ENCODE peak calls at places on chromosomes 1 and 21, in five cellular contexts. R, H, C, W and Z are unnamed samples.

GRCh38 chr1:221439008-221439733 is 302.7 kb downstream of the DUSP10 start:
- DNase-seq in W (peak), C (peak), H (peak), R (peak), Z (peak)

GRCh38 chr1:155918660-155919059 is 7.5 kb upstream of the RIT1 start:
- DNase-seq in R (no peak), W (no peak), H (no peak), C (no peak), Z (no peak)

GRCh38 chr1:25848531-25848930 is 10.7 kb downstream of the AUNIP start:
- DNase-seq in C (peak), H (no peak), W (peak), R (peak), Z (no peak)

GRCh38 chr1:187985145-187985896 is 1156.6 kb downstream of the PLA2G4A start:
- DNase-seq in W (no peak), C (no peak), R (no peak), H (no peak), Z (peak)

GRCh38 chr21:44704636-44705001 is 6.8 kb downstream of the TSPEAR start:
- DNase-seq in H (no peak), W (no peak), C (no peak), R (no peak), Z (no peak)

GRCh38 chr1:212458817-212459216 is 26.1 kb downstream of the NENF start:
- DNase-seq in R (no peak), H (no peak), W (no peak), C (no peak), Z (no peak)

GRCh38 chr21:45976666-45977335 is 4.8 kb upstream of the COL6A1 start:
- DNase-seq in C (no peak), W (no peak), R (no peak), H (no peak), Z (no peak)

GRCh38 chr1:36669297-36669696 is 186.6 kb upstream of the CSF3R start:
- DNase-seq in W (no peak), R (no peak), H (no peak), C (no peak), Z (no peak)

GRCh38 chr1:38817958-38818705 is 41.4 kb downstream of the RRAGC start:
- DNase-seq in C (no peak), H (peak), R (peak), W (no peak), Z (no peak)

GRCh38 chr1:165871311-165872067 is 44.1 kb downstream of the UCK2 start:
- DNase-seq in W (peak), H (peak), C (no peak), R (no peak), Z (peak)

GRCh38 chr1:205523891-205524793 is 19.7 kb downstream of the CDK18 start:
- DNase-seq in R (peak), H (peak), C (peak), W (peak), Z (peak)

GRCh38 chr1:207388721-207389120 is 65.4 kb upstream of the CR2 start:
- DNase-seq in R (no peak), C (no peak), W (no peak), H (no peak), Z (no peak)

GRCh38 chr1:210951279-210951678 is 182.7 kb downstream of the KCNH1 start:
- DNase-seq in C (no peak), W (no peak), R (no peak), H (no peak), Z (no peak)

GRCh38 chr1:36142121-36142520 is 7.2 kb downstream of the TRAPPC3 start:
- DNase-seq in R (no peak), H (peak), C (no peak), W (no peak), Z (no peak)

GRCh38 chr1:49333946-49334345 is 557.3 kb upstream of the BEND5 start:
- DNase-seq in H (no peak), W (no peak), R (no peak), C (no peak), Z (no peak)

GRCh38 chr1:203805689-203806088 is 10.3 kb downstream of the ZBED6 start:
- DNase-seq in W (no peak), H (no peak), R (no peak), C (no peak), Z (no peak)

GRCh38 chr1:41041866-41042265 is 20.3 kb upstream of the SLFNL1 start:
- DNase-seq in W (peak), H (no peak), C (no peak), R (peak), Z (peak)

GRCh38 chr1:150619576-150620509 is 9.6 kb downstream of the ENSA start:
- DNase-seq in H (peak), C (peak), R (peak), W (peak), Z (peak)

GRCh38 chr1:147726161-147726560 is 34.2 kb downstream of the GJA5 start:
- DNase-seq in R (no peak), W (no peak), C (no peak), H (no peak), Z (no peak)

GRCh38 chr1:54922921-54923421 is 36.0 kb upstream of the DHCR24 start:
- DNase-seq in H (peak), R (peak), C (peak), W (no peak), Z (no peak)

GRCh38 chr1:43270421-43271095 is 775 bp downstream of the TMEM125 start:
- DNase-seq in R (no peak), C (no peak), H (peak), W (no peak), Z (peak)

GRCh38 chr1:152034324-152034653 is 2.5 kb downstream of the S100A11 start:
- DNase-seq in H (no peak), R (no peak), W (no peak), C (no peak), Z (no peak)

GRCh38 chr1:180691322-180691721 is 59.5 kb downstream of the XPR1 start:
- DNase-seq in C (peak), W (peak), H (peak), R (no peak), Z (peak)

GRCh38 chr1:184701821-184702220 is 52.8 kb downstream of the EDEM3 start:
- DNase-seq in H (peak), R (no peak), W (no peak), C (no peak), Z (peak)

GRCh38 chr1:26177182-26177684 is at the start of gene CNKSR1:
- DNase-seq in R (no peak), H (no peak), C (no peak), W (no peak), Z (no peak)

GRCh38 chr21:31893841-31894240 is 21.0 kb downstream of the HUNK start:
- DNase-seq in H (no peak), R (no peak), W (no peak), C (no peak), Z (no peak)

GRCh38 chr1:178969226-178969987 is 56.3 kb upstream of the FAM20B start:
- DNase-seq in W (no peak), H (no peak), C (no peak), R (no peak), Z (no peak)

GRCh38 chr1:24237750-24238149 is 50.7 kb upstream of the IFNLR1 start:
- DNase-seq in C (no peak), R (no peak), H (no peak), W (no peak), Z (no peak)

GRCh38 chr1:1270813-1271212 is 2.8 kb downstream of the UBE2J2 start:
- DNase-seq in R (peak), C (peak), W (peak), H (peak), Z (no peak)

GRCh38 chr1:205169248-205169647 is 42.3 kb downstream of the DSTYK start:
- DNase-seq in W (no peak), C (no peak), R (no peak), H (no peak), Z (no peak)

GRCh38 chr1:151342562-151342961 is 4.5 kb downstream of the RFX5 start:
- DNase-seq in H (no peak), W (no peak), R (no peak), C (no peak), Z (no peak)

GRCh38 chr1:185375583-185375982 is 58.5 kb upstream of the IVNS1ABP start:
- DNase-seq in R (peak), W (no peak), H (peak), C (no peak), Z (peak)

GRCh38 chr1:222996307-222996983 is 146.6 kb downstream of the TLR5 start:
- DNase-seq in W (no peak), C (no peak), R (no peak), H (peak), Z (no peak)

GRCh38 chr1:151327903-151328674 is 873 bp upstream of the PI4KB start:
- DNase-seq in W (no peak), R (peak), H (no peak), C (no peak), Z (no peak)

GRCh38 chr1:162740755-162741154 is 49.7 kb upstream of the HSD17B7 start:
- DNase-seq in R (no peak), H (peak), C (peak), W (peak), Z (no peak)

GRCh38 chr1:86105533-86105866 is 51.1 kb downstream of the COL24A1 start:
- DNase-seq in C (no peak), H (no peak), R (no peak), W (no peak), Z (no peak)

GRCh38 chr1:167876597-167877175 is 37.2 kb downstream of the ADCY10 start:
- DNase-seq in W (no peak), R (no peak), C (no peak), H (no peak), Z (no peak)

GRCh38 chr1:156905176-156905575 is 11.7 kb downstream of the PEAR1 start:
- DNase-seq in C (no peak), H (no peak), R (no peak), W (no peak), Z (no peak)

GRCh38 chr1:21937034-21937371 is at the start of gene HSPG2:
- DNase-seq in R (no peak), C (no peak), W (no peak), H (no peak), Z (no peak)
- H3K4me3 ChIP-seq in R (peak), C (peak), W (peak), H (peak), Z (peak)

DNA sequence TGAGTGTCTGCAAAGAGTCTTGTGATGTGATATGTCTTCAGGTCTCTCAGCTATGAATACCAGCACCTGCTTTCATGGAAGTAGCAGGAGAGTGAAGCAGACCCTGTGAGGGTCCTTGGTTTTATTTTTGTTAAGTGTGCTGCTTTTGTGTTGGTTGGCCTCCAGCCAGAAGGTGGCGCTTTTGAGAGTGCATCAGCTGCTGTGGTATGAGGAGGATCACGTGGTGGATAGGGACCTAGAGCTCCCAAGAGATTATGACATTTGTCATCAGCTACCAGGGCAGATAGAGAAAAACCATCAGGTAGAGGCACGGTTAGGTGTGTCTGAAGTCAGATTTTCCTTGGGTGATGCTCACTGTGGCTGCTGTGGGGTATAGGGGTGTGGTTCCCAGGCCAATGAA is 1232.1 kb downstream of the MRPL39 start:
- DNase-seq in R (no peak), W (no peak), C (no peak), H (no peak), Z (no peak)
- TF ChIP-seq CTCF in R (no peak), W (no peak), C (no peak), H (no peak), Z (no peak)

DNA sequence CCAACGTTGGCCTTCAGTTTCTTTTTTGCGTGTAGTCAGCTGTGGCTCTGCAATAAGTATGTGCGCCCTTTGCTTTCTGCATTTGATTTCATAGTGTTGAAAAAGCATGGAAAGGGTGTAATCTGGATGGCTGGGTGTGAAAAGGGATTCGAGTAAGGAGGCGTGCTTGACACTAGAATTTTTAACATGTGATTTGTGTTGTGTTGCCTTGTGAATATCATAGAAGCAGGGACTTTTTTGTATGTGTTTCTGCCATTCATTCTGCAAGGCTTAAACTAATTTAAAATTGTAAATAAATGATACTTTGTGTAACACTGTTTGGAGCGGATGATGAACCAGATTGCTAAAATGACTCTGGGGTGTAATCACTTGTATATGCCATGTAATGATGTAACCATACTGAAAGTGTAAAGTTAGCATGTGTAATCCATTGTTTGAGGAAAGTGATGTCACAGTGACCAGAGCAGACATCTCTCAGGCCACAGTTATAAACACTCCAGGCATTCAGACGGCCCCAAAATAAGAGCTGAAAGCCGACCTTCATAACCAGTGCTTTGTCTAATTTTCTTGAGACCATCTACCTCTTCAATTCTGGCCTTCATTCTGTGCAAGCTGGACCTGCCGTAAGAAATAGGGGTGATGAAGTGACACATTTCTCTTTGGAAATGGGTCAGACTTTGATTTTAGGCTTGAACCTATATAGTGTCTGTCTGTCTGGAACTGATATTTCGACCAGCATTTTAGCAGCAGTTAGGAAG is 616 bp downstream of the SH3BGR start:
- DNase-seq in C (peak), H (peak), R (peak), W (peak), Z (peak)
- H3K4me3 ChIP-seq in C (peak), H (no peak), R (no peak), W (no peak), Z (no peak)

GRCh38 chr1:247576514-247576913 is 11.6 kb upstream of the OR2G2 start:
- DNase-seq in C (no peak), R (no peak), H (no peak), W (no peak), Z (peak)
- TF ChIP-seq CTCF in C (no peak), R (no peak), H (peak), W (peak), Z (peak)

GRCh38 chr1:171753685-171754380 is 12.0 kb upstream of the VAMP4 start:
- DNase-seq in C (no peak), W (peak), R (peak), H (no peak), Z (no peak)
- H3K4me3 ChIP-seq in C (no peak), W (no peak), R (no peak), H (no peak), Z (no peak)

GRCh38 chr1:112260699-112261098 is 135.3 kb upstream of the CTTNBP2NL start:
- DNase-seq in H (no peak), R (no peak), C (no peak), W (no peak), Z (no peak)
- TF ChIP-seq CTCF in H (no peak), R (no peak), C (no peak), W (no peak), Z (no peak)

GRCh38 chr1:98385691-98386090 is 275.8 kb upstream of the SNX7 start:
- DNase-seq in R (peak), H (no peak), W (peak), C (no peak), Z (peak)

GRCh38 chr1:98386675-98387440 is 274.7 kb upstream of the SNX7 start:
- DNase-seq in W (no peak), H (no peak), R (no peak), C (no peak), Z (no peak)

GRCh38 chr1:98387701-98388100 is 273.8 kb upstream of the SNX7 start:
- DNase-seq in C (no peak), R (peak), H (no peak), W (no peak), Z (no peak)

GRCh38 chr1:98389809-98390208 is 271.7 kb upstream of the SNX7 start:
- DNase-seq in W (peak), H (peak), C (peak), R (peak), Z (peak)

GRCh38 chr1:98388431-98388830 is 273.1 kb upstream of the SNX7 start:
- DNase-seq in W (peak), R (peak), C (peak), H (peak), Z (peak)
- H3K4me3 ChIP-seq in W (no peak), R (peak), C (no peak), H (no peak), Z (no peak)

GRCh38 chr1:91404151-91405012 is at the start of gene HFM1:
- DNase-seq in H (peak), W (peak), C (peak), R (peak), Z (peak)
- TF ChIP-seq CTCF in H (no peak), W (no peak), C (no peak), R (no peak), Z (peak)

DNA sequence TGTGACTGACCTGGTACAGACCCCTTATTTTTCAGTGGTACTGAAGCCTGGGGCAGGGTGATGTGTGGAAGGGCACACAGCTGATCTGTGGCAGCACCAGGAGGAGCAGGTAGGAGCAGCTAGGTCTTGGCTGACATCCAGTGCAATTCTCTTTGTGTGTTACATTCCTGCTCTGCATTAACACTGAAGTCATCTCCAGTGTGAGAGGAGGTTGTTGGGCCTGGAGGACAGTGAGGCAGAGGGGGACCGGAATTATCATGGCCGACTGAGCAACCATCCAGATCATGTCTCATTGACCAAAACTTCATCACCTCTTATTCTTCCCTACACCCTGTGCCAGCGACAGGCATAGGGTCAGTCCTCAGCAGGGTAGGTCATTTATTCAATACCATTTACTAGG is 1.5 kb downstream of the SLAMF8 start:
- DNase-seq in H (no peak), R (no peak), W (no peak), C (no peak), Z (no peak)
- H3K4me3 ChIP-seq in H (no peak), R (no peak), W (no peak), C (no peak), Z (no peak)

GRCh38 chr1:13543451-13543911 is 29.7 kb upstream of the LRRC38 start:
- DNase-seq in C (no peak), W (no peak), R (no peak), H (no peak), Z (no peak)

GRCh38 chr1:13540871-13541270 is 27.1 kb upstream of the LRRC38 start:
- DNase-seq in H (no peak), R (no peak), W (no peak), C (no peak), Z (no peak)

GRCh38 chr1:13546791-13547190 is 33.0 kb upstream of the LRRC38 start:
- DNase-seq in R (no peak), H (no peak), C (no peak), W (no peak), Z (no peak)

GRCh38 chr1:13541435-13542215 is 27.8 kb upstream of the LRRC38 start:
- DNase-seq in W (no peak), C (no peak), R (no peak), H (no peak), Z (no peak)

GRCh38 chr1:13543927-13544556 is 30.2 kb upstream of the LRRC38 start:
- DNase-seq in C (no peak), H (peak), R (no peak), W (no peak), Z (peak)
- TF ChIP-seq CTCF in C (peak), H (peak), R (peak), W (no peak), Z (peak)